ENCODE peak calls at places on chromosomes 3 and 15, in seven cellular contexts. One of them, this sample, is unnamed.

GRCh38 chr3:128701342-128702212 is 24.4 kb upstream of the RAB7A start:
- DNase-seq in adrenal gland: no peak
- DNase-seq in stomach: no peak
- DNase-seq in sigmoid colon: no peak
- DNase-seq in HepG2: no peak
- DNase-seq in heart left ventricle: peak; percentile 51
- DNase-seq in spleen: no peak
- DNase-seq in this sample: no peak

GRCh38 chr15:51327081-51327480 is 11.3 kb downstream of the CYP19A1 start:
- DNase-seq in adrenal gland: no peak
- DNase-seq in stomach: no peak
- DNase-seq in sigmoid colon: no peak
- DNase-seq in HepG2: no peak
- DNase-seq in heart left ventricle: no peak
- DNase-seq in spleen: no peak
- DNase-seq in this sample: no peak

GRCh38 chr3:181974198-181974597 is 262.5 kb downstream of the SOX2 start:
- DNase-seq in adrenal gland: no peak
- DNase-seq in stomach: no peak
- DNase-seq in sigmoid colon: no peak
- DNase-seq in HepG2: no peak
- DNase-seq in heart left ventricle: no peak
- DNase-seq in spleen: no peak
- DNase-seq in this sample: no peak

GRCh38 chr15:40782609-40783227 is 12.9 kb downstream of the C15orf62 start:
- DNase-seq in adrenal gland: peak; percentile 57
- DNase-seq in stomach: peak; percentile 90
- DNase-seq in sigmoid colon: no peak
- DNase-seq in HepG2: peak; percentile 62
- DNase-seq in heart left ventricle: peak; percentile 51
- DNase-seq in spleen: peak; percentile 94
- DNase-seq in this sample: no peak

GRCh38 chr3:69339766-69340165 is 46.1 kb downstream of the FRMD4B start:
- DNase-seq in adrenal gland: peak; percentile 26
- DNase-seq in stomach: no peak
- DNase-seq in sigmoid colon: peak; percentile 69
- DNase-seq in HepG2: no peak
- DNase-seq in heart left ventricle: peak; percentile 49
- DNase-seq in spleen: no peak
- DNase-seq in this sample: no peak

GRCh38 chr3:126936853-126937395 is 46.0 kb upstream of the PLXNA1 start:
- DNase-seq in adrenal gland: no peak
- DNase-seq in stomach: no peak
- DNase-seq in sigmoid colon: peak; percentile 43
- DNase-seq in HepG2: no peak
- DNase-seq in heart left ventricle: peak; percentile 23
- DNase-seq in spleen: no peak
- DNase-seq in this sample: no peak

GRCh38 chr3:58532794-58533220 is 4.2 kb downstream of the ACOX2 start:
- DNase-seq in adrenal gland: peak; percentile 79
- DNase-seq in stomach: peak; percentile 78
- DNase-seq in sigmoid colon: peak; percentile 75
- DNase-seq in HepG2: peak; percentile 55
- DNase-seq in heart left ventricle: peak; percentile 80
- DNase-seq in spleen: peak; percentile 94
- DNase-seq in this sample: peak; percentile 70

GRCh38 chr15:61227269-61228024 is 1.7 kb downstream of the RORA start:
- DNase-seq in adrenal gland: peak; percentile 61
- DNase-seq in stomach: no peak
- DNase-seq in sigmoid colon: peak; percentile 64
- DNase-seq in HepG2: no peak
- DNase-seq in heart left ventricle: peak; percentile 26
- DNase-seq in spleen: no peak
- DNase-seq in this sample: peak; percentile 43

GRCh38 chr3:172803489-172803888 is 53.0 kb downstream of the ECT2 start:
- DNase-seq in adrenal gland: no peak
- DNase-seq in stomach: no peak
- DNase-seq in sigmoid colon: no peak
- DNase-seq in HepG2: no peak
- DNase-seq in heart left ventricle: no peak
- DNase-seq in spleen: no peak
- DNase-seq in this sample: no peak

GRCh38 chr3:128556949-128557348 is 63.9 kb upstream of the GATA2 start:
- DNase-seq in adrenal gland: no peak
- DNase-seq in stomach: no peak
- DNase-seq in sigmoid colon: peak; percentile 64
- DNase-seq in HepG2: no peak
- DNase-seq in heart left ventricle: no peak
- DNase-seq in spleen: no peak
- DNase-seq in this sample: no peak

GRCh38 chr3:42764115-42764514 is 8.9 kb downstream of the CCDC13 start:
- DNase-seq in adrenal gland: no peak
- DNase-seq in stomach: no peak
- DNase-seq in sigmoid colon: no peak
- DNase-seq in HepG2: no peak
- DNase-seq in heart left ventricle: no peak
- DNase-seq in spleen: no peak
- DNase-seq in this sample: no peak

GRCh38 chr3:80040113-80040512 is 272.3 kb upstream of the ROBO1 start:
- DNase-seq in adrenal gland: no peak
- DNase-seq in stomach: no peak
- DNase-seq in sigmoid colon: no peak
- DNase-seq in HepG2: no peak
- DNase-seq in heart left ventricle: no peak
- DNase-seq in spleen: no peak
- DNase-seq in this sample: no peak

GRCh38 chr15:35986072-35986666 is 440.2 kb upstream of the DPH6 start:
- DNase-seq in adrenal gland: peak; percentile 37
- DNase-seq in stomach: no peak
- DNase-seq in sigmoid colon: peak; percentile 55
- DNase-seq in HepG2: no peak
- DNase-seq in heart left ventricle: peak; percentile 81
- DNase-seq in spleen: peak; percentile 71
- DNase-seq in this sample: no peak

GRCh38 chr3:138938056-138938876 is 8.7 kb downstream of the FOXL2 start:
- DNase-seq in adrenal gland: no peak
- DNase-seq in stomach: no peak
- DNase-seq in sigmoid colon: peak; percentile 61
- DNase-seq in HepG2: no peak
- DNase-seq in heart left ventricle: no peak
- DNase-seq in spleen: no peak
- DNase-seq in this sample: peak; percentile 66

GRCh38 chr3:9007928-9008327 is 44.7 kb upstream of the RAD18 start:
- DNase-seq in adrenal gland: no peak
- DNase-seq in stomach: no peak
- DNase-seq in sigmoid colon: no peak
- DNase-seq in HepG2: no peak
- DNase-seq in heart left ventricle: no peak
- DNase-seq in spleen: no peak
- DNase-seq in this sample: no peak

GRCh38 chr15:36458406-36458805 is 121.0 kb upstream of the CDIN1 start:
- DNase-seq in adrenal gland: no peak
- DNase-seq in stomach: no peak
- DNase-seq in sigmoid colon: no peak
- DNase-seq in HepG2: no peak
- DNase-seq in heart left ventricle: no peak
- DNase-seq in spleen: no peak
- DNase-seq in this sample: no peak

GRCh38 chr3:37991823-37992222 is 1.2 kb downstream of the VILL start:
- DNase-seq in adrenal gland: peak; percentile 13
- DNase-seq in stomach: peak; percentile 25
- DNase-seq in sigmoid colon: peak; percentile 52
- DNase-seq in HepG2: no peak
- DNase-seq in heart left ventricle: peak; percentile 16
- DNase-seq in spleen: no peak
- DNase-seq in this sample: no peak

GRCh38 chr3:37989821-37990480 is 635 bp upstream of the VILL start:
- DNase-seq in adrenal gland: no peak
- DNase-seq in stomach: peak; percentile 15
- DNase-seq in sigmoid colon: peak; percentile 56
- DNase-seq in HepG2: no peak
- DNase-seq in heart left ventricle: peak; percentile 8
- DNase-seq in spleen: peak; percentile 49
- DNase-seq in this sample: no peak

GRCh38 chr3:37991109-37991508 is 523 bp downstream of the VILL start:
- DNase-seq in adrenal gland: no peak
- DNase-seq in stomach: peak; percentile 29
- DNase-seq in sigmoid colon: peak; percentile 40
- DNase-seq in HepG2: no peak
- DNase-seq in heart left ventricle: no peak
- DNase-seq in spleen: peak; percentile 34
- DNase-seq in this sample: no peak

GRCh38 chr3:37988931-37989525 is 1.6 kb upstream of the VILL start:
- DNase-seq in adrenal gland: no peak
- DNase-seq in stomach: no peak
- DNase-seq in sigmoid colon: peak; percentile 53
- DNase-seq in HepG2: no peak
- DNase-seq in heart left ventricle: peak; percentile 10
- DNase-seq in spleen: peak; percentile 67
- DNase-seq in this sample: no peak

GRCh38 chr3:37990527-37990926 is at the start of gene VILL:
- DNase-seq in adrenal gland: peak; percentile 13
- DNase-seq in stomach: peak; percentile 89
- DNase-seq in sigmoid colon: peak; percentile 47
- DNase-seq in HepG2: no peak
- DNase-seq in heart left ventricle: peak; percentile 27
- DNase-seq in spleen: peak; percentile 73
- DNase-seq in this sample: no peak
- TF ChIP-seq POLR2A in adrenal gland: no peak
- TF ChIP-seq POLR2A in stomach: peak; percentile 76
- TF ChIP-seq POLR2A in sigmoid colon: no peak
- TF ChIP-seq POLR2A in HepG2: no peak
- TF ChIP-seq POLR2A in heart left ventricle: no peak
- TF ChIP-seq POLR2A in spleen: no peak
- TF ChIP-seq POLR2A in this sample: no peak

GRCh38 chr15:34619151-34619550 is 35.7 kb upstream of the GOLGA8B start:
- DNase-seq in adrenal gland: no peak
- DNase-seq in stomach: no peak
- DNase-seq in sigmoid colon: no peak
- DNase-seq in HepG2: no peak
- DNase-seq in heart left ventricle: no peak
- DNase-seq in spleen: no peak
- DNase-seq in this sample: no peak

GRCh38 chr15:34620122-34620521 is 36.7 kb upstream of the GOLGA8B start:
- DNase-seq in adrenal gland: no peak
- DNase-seq in stomach: no peak
- DNase-seq in sigmoid colon: no peak
- DNase-seq in HepG2: no peak
- DNase-seq in heart left ventricle: no peak
- DNase-seq in spleen: no peak
- DNase-seq in this sample: no peak

GRCh38 chr15:34620814-34621213 is 37.4 kb upstream of the GOLGA8B start:
- DNase-seq in adrenal gland: no peak
- DNase-seq in stomach: no peak
- DNase-seq in sigmoid colon: no peak
- DNase-seq in HepG2: no peak
- DNase-seq in heart left ventricle: no peak
- DNase-seq in spleen: no peak
- DNase-seq in this sample: no peak

GRCh38 chr15:34618073-34618472 is 34.6 kb upstream of the GOLGA8B start:
- DNase-seq in adrenal gland: no peak
- DNase-seq in stomach: no peak
- DNase-seq in sigmoid colon: no peak
- DNase-seq in HepG2: no peak
- DNase-seq in heart left ventricle: no peak
- DNase-seq in spleen: no peak
- DNase-seq in this sample: no peak

DNA sequence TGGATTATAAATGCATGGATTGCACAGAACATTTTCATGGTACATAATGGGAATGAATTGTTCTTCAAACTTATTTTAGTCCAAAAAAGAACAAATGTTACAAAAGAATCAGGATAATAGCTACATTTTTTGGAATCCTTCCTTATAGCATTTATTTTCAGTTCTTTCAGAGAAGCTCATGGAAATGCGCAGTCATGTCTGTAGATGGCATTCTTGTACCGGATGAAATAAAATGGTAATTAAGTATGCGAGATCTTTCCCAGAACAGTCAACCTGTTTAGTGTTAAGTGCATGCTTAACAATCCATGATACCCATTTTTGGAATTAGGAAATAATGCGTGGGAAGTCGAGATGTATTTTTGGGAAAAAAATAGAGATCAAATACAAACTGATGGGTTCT is 38.2 kb upstream of the GOLGA8B start:
- DNase-seq in adrenal gland: no peak
- DNase-seq in stomach: no peak
- DNase-seq in sigmoid colon: no peak
- DNase-seq in HepG2: peak; percentile 3
- DNase-seq in heart left ventricle: no peak
- DNase-seq in spleen: no peak
- DNase-seq in this sample: no peak
- TF ChIP-seq POLR2A in adrenal gland: no peak
- TF ChIP-seq POLR2A in stomach: no peak
- TF ChIP-seq POLR2A in sigmoid colon: no peak
- TF ChIP-seq POLR2A in HepG2: no peak
- TF ChIP-seq POLR2A in heart left ventricle: no peak
- TF ChIP-seq POLR2A in spleen: no peak
- TF ChIP-seq POLR2A in this sample: no peak

DNA sequence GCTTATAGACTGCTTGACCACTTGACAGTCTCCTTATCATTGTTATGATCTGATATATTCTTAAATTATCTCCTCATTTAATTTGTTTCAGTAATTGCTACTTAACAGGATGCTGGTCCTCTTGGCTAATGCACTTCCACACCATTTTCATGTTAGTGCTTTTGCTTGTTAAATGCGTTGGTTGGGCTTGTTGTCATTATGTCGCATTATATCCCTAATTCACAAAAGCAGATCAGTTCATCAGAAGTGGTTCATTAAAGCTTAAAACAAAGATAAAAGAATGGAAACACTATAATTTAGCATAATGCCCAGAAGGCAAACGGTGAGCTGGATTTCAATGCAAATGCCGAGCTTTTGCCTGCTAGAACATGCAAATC is 17.1 kb upstream of the EHHADH start:
- DNase-seq in adrenal gland: no peak
- DNase-seq in stomach: no peak
- DNase-seq in sigmoid colon: no peak
- DNase-seq in HepG2: no peak
- DNase-seq in heart left ventricle: no peak
- DNase-seq in spleen: no peak
- DNase-seq in this sample: no peak
- TF ChIP-seq POLR2A in adrenal gland: no peak
- TF ChIP-seq POLR2A in stomach: no peak
- TF ChIP-seq POLR2A in sigmoid colon: no peak
- TF ChIP-seq POLR2A in HepG2: no peak
- TF ChIP-seq POLR2A in heart left ventricle: no peak
- TF ChIP-seq POLR2A in spleen: no peak
- TF ChIP-seq POLR2A in this sample: no peak

DNA sequence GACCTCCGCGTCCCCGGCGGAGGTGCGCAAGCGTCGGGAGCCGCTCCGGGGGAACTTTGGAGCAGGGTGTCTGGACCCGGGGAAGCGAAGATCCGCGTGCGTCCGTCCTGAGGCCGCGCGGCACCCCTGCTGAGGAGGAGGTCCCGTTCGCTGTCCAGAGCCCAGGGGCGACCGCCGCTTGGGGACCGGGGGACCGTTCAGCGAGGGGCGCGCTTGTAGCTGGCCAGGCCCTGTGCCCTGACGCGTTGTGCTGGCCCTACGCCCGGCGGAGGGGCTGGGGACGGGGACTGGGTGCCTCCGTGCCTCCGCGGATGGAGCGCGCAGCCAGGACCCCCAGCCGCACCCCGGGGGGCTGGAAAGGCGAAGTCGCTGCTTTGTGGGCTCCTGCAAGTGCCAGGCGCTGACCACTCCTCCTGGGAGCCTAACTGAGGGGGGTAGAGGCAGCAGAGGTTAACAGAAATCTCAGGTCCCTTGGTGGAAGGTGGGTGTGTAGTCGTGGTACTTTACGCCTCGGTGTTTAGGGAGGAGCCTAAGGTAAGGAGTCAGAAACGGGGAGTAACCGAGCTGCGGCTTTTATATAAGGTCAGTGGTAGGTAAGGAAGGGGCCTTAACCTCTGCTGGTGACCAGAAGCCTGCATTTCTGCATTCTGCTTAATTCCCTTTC is at the start of gene PPARG:
- DNase-seq in adrenal gland: no peak
- DNase-seq in stomach: peak; percentile 59
- DNase-seq in sigmoid colon: no peak
- DNase-seq in HepG2: peak; percentile 54
- DNase-seq in heart left ventricle: peak; percentile 53
- DNase-seq in spleen: peak; percentile 80
- DNase-seq in this sample: peak; percentile 48
- TF ChIP-seq POLR2A in adrenal gland: no peak
- TF ChIP-seq POLR2A in stomach: no peak
- TF ChIP-seq POLR2A in sigmoid colon: no peak
- TF ChIP-seq POLR2A in HepG2: peak; percentile 67
- TF ChIP-seq POLR2A in heart left ventricle: no peak
- TF ChIP-seq POLR2A in spleen: no peak
- TF ChIP-seq POLR2A in this sample: no peak

This sample was measured in ovary.